ENCODE peak calls at places on chromosomes 4 and X, in nine cellular contexts. V is lower leg skin, N is mammary epithelial cell, U is cardiac muscle cell, L is mucosa of descending colon, C is HCT116, P is AG10803, E is fibroblast of pulmonary artery, M is AG09309. D is an unnamed sample.

GRCh38 chrX:155027509-155028066 is 944 bp downstream of the FUNDC2 start:
- DNase-seq in V (peak; percentile 17), N (peak; percentile 62), U (peak; percentile 91), L (no peak), C (peak; percentile 23), P (peak; percentile 76), E (peak; percentile 89), M (peak; percentile 61), D (peak; percentile 84)

GRCh38 chr4:41873380-41874295 is 61.6 kb upstream of the TMEM33 start:
- DNase-seq in V (no peak), N (no peak), U (no peak), L (no peak), C (no peak), P (no peak), E (no peak), M (no peak), D (no peak)

GRCh38 chr4:152087335-152087734 is 326.5 kb upstream of the GATB start:
- DNase-seq in V (no peak), N (no peak), U (no peak), L (no peak), C (no peak), P (no peak), E (no peak), M (no peak), D (no peak)

GRCh38 chrX:12966151-12966550 is 8.8 kb upstream of the TMSB4X start:
- DNase-seq in V (no peak), N (no peak), U (no peak), L (no peak), C (no peak), P (no peak), E (no peak), M (no peak), D (no peak)

GRCh38 chrX:110450050-110450449 is 91.4 kb downstream of the RTL9 start:
- DNase-seq in V (peak; percentile 66), N (peak; percentile 60), U (peak; percentile 76), L (no peak), C (peak; percentile 29), P (peak; percentile 61), E (peak; percentile 74), M (peak; percentile 37), D (peak; percentile 67)

GRCh38 chrX:34300871-34301270 is 168.8 kb upstream of the FAM47A start:
- DNase-seq in V (no peak), N (peak; percentile 12), U (peak; percentile 61), L (no peak), C (peak; percentile 0), P (peak; percentile 2), E (peak; percentile 65), M (peak; percentile 3), D (peak; percentile 39)

GRCh38 chr4:40721730-40722171 is 28.0 kb upstream of the NSUN7 start:
- DNase-seq in V (no peak), N (no peak), U (no peak), L (no peak), C (no peak), P (peak; percentile 17), E (no peak), M (peak; percentile 20), D (no peak)

GRCh38 chr4:27094785-27095184 is 234.1 kb downstream of the STIM2 start:
- DNase-seq in V (no peak), N (no peak), U (no peak), L (no peak), C (no peak), P (no peak), E (no peak), M (no peak), D (no peak)

GRCh38 chrX:83845397-83845796 is 15.5 kb upstream of the CYLC1 start:
- DNase-seq in V (no peak), N (peak; percentile 11), U (peak; percentile 0), L (no peak), C (peak; percentile 0), P (peak; percentile 14), E (peak; percentile 25), M (no peak), D (peak; percentile 3)

GRCh38 chr4:182679531-182679930 is 237.7 kb downstream of the DCTD start:
- DNase-seq in V (no peak), N (no peak), U (no peak), L (no peak), C (no peak), P (no peak), E (no peak), M (no peak), D (no peak)

GRCh38 chr4:134552063-134552462 is 350.5 kb upstream of the PABPC4L start:
- DNase-seq in V (no peak), N (no peak), U (no peak), L (no peak), C (no peak), P (no peak), E (no peak), M (no peak), D (no peak)

GRCh38 chrX:77918568-77918967 is 8.1 kb downstream of the ATP7A start:
- DNase-seq in V (no peak), N (peak; percentile 28), U (peak; percentile 62), L (no peak), C (no peak), P (peak; percentile 41), E (peak; percentile 58), M (no peak), D (peak; percentile 32)

GRCh38 chr4:4311193-4311592 is 21.1 kb downstream of the ZBTB49 start:
- DNase-seq in V (no peak), N (no peak), U (no peak), L (no peak), C (no peak), P (peak; percentile 31), E (no peak), M (no peak), D (no peak)

DNA sequence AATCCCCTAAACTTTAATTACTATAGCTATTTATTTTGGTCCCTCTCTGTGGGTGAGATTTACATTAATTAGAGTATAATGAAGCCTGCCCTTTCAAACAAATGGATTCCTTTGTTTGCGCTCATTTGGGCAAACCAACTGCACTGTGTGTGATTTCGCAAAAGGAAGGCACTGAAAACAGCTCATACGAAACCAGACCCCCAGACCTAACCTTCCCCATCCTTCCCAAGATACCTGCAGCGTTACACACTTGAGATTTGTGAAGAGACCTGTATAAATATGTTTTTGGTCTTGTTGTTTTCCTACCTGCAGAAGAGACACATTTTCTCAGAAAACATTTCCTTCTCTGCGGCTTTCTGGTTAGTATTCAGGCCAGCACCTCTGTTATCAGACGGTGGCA is 47.5 kb downstream of the CBLL2 start:
- DNase-seq in V (no peak), N (no peak), U (no peak), L (no peak), C (no peak), P (no peak), E (no peak), M (no peak), D (no peak)
- H3K4me3 ChIP-seq in V (no peak overlapping the region), N (no peak overlapping the region), U (no peak overlapping the region), L (no peak overlapping the region), C (no peak overlapping the region), P (no peak overlapping the region), E (no peak overlapping the region), M (no peak overlapping the region), D (no peak overlapping the region)

DNA sequence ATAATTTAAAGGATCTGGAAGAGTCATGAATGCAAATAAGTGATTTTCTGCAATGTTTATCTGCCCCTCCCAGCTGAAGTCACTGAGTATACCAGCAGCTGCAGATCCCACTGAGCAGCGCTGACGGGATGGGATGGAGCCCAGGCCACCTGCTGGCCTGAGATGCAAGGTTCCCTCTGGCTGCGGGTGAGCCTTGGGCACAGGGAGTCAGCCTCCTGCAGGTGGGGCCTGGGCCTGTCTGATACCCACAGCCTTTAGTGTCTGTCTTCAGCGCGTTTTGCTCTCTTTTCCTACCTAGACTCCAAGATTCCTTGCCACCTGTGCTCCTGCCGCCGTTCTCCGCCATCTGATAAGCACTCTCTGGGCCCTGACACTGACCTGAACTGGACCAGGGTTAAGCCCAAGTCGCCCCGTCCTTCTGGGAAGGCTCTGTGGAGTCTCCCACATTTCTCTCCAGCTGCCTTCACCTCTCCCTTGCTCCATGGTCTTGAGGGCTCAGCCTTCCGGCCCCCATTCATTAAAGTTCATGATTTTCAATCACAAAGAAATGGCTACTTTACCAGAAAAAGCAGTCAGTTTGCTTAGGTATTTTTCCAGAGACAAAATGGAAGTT is 223.1 kb upstream of the FAT1 start:
- DNase-seq in V (no peak), N (no peak), U (peak; percentile 32), L (peak; percentile 81), C (peak; percentile 79), P (no peak), E (peak; percentile 42), M (no peak), D (peak; percentile 37)
- TF ChIP-seq CTCF in V (no peak), N (peak; percentile 22), U (peak; percentile 27), L (peak; percentile 54), C (peak; percentile 89), P (peak; percentile 9), E (peak; percentile 37), M (peak; percentile 21), D (peak; percentile 51)

GRCh38 chr4:122764808-122765189 is 32.3 kb downstream of the BBS12 start:
- DNase-seq in V (no peak), N (peak; percentile 67), U (peak; percentile 85), L (no peak), C (no peak), P (peak; percentile 94), E (peak; percentile 92), M (peak; percentile 86), D (peak; percentile 89)
- H3K4me3 ChIP-seq in V (no peak overlapping the region), N (no peak overlapping the region), U (no peak overlapping the region), L (no peak overlapping the region), C (no peak overlapping the region), P (peak overlapping the region; percentile 26), E (no peak overlapping the region), M (no peak overlapping the region), D (no peak overlapping the region)

GRCh38 chr4:148073349-148073748 is 341.5 kb downstream of the ARHGAP10 start:
- DNase-seq in V (no peak), N (no peak), U (no peak), L (no peak), C (no peak), P (no peak), E (no peak), M (no peak), D (no peak)

GRCh38 chr4:148072789-148073188 is 340.9 kb downstream of the ARHGAP10 start:
- DNase-seq in V (no peak), N (no peak), U (no peak), L (no peak), C (no peak), P (no peak), E (no peak), M (no peak), D (no peak)

GRCh38 chr4:148075438-148075837 is 343.6 kb downstream of the ARHGAP10 start:
- DNase-seq in V (no peak), N (no peak), U (no peak), L (no peak), C (no peak), P (no peak), E (no peak), M (no peak), D (no peak)

GRCh38 chr4:148076964-148077363 is 345.1 kb downstream of the ARHGAP10 start:
- DNase-seq in V (no peak), N (no peak), U (no peak), L (no peak), C (no peak), P (peak; percentile 20), E (no peak), M (no peak), D (peak; percentile 39)

DNA sequence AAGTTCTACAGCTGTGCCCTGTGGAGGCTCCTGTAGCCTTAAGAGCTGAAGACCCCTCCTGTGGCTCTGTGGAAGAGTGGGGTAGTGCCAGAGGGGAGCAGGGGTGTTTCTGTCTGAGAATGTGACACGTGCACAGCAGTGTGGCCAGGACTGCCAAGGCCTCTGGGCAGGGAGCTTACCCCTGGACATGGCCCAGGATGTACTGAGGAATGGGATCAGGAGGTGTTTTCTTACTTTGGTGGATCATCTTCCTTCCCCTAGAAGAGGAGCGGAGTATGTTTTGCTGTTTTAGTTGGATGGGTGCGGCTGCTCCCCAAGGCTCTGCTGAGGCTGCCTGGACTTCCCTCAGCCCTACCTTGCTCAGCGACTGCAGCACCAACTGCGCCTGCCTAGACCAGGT is 342.6 kb downstream of the ARHGAP10 start:
- DNase-seq in V (no peak), N (no peak), U (no peak), L (no peak), C (no peak), P (no peak), E (no peak), M (no peak), D (no peak)
- TF ChIP-seq CTCF in V (no peak), N (no peak), U (no peak), L (no peak), C (no peak), P (no peak), E (no peak), M (no peak), D (no peak)

D was measured in fibroblast of villous mesenchyme.